ENCODE peak calls at places on chromosomes 5 and 9, in four cellular contexts. One of them, this sample, is unnamed.
A peak's percentile ranks its signal among the peaks of the same experiment; 100 is the strongest.

GRCh38 chr9:76456202-76456926 is 2.6 kb upstream of the GCNT1 start:
- DNase-seq in MM.1S: peak; percentile 71
- DNase-seq in HCT116: no peak
- DNase-seq in lower leg skin: no peak
- DNase-seq in this sample: peak; percentile 47

GRCh38 chr5:94830520-94830919 is 212.1 kb downstream of the SLF1 start:
- DNase-seq in MM.1S: peak; percentile 13
- DNase-seq in HCT116: peak; percentile 8
- DNase-seq in lower leg skin: no peak
- DNase-seq in this sample: no peak

GRCh38 chr9:38208206-38208901 is 139.3 kb upstream of the SHB start:
- DNase-seq in MM.1S: no peak
- DNase-seq in HCT116: no peak
- DNase-seq in lower leg skin: no peak
- DNase-seq in this sample: no peak

GRCh38 chr9:22446589-22446949 is at the start of gene DMRTA1:
- DNase-seq in MM.1S: peak; percentile 77
- DNase-seq in HCT116: no peak
- DNase-seq in lower leg skin: peak; percentile 95
- DNase-seq in this sample: peak; percentile 77

GRCh38 chr5:138103321-138103637 is 19.4 kb downstream of the WNT8A start:
- DNase-seq in MM.1S: no peak
- DNase-seq in HCT116: no peak
- DNase-seq in lower leg skin: peak; percentile 70
- DNase-seq in this sample: no peak

GRCh38 chr9:5698004-5698403 is 69.1 kb downstream of the RIC1 start:
- DNase-seq in MM.1S: no peak
- DNase-seq in HCT116: no peak
- DNase-seq in lower leg skin: no peak
- DNase-seq in this sample: no peak

GRCh38 chr9:135184158-135184557 is 96.7 kb downstream of the OLFM1 start:
- DNase-seq in MM.1S: no peak
- DNase-seq in HCT116: no peak
- DNase-seq in lower leg skin: no peak
- DNase-seq in this sample: no peak

GRCh38 chr5:145830594-145830993 is 4.5 kb downstream of the PRELID2 start:
- DNase-seq in MM.1S: no peak
- DNase-seq in HCT116: no peak
- DNase-seq in lower leg skin: no peak
- DNase-seq in this sample: no peak

GRCh38 chr5:148856009-148856367 is 29.6 kb downstream of the ADRB2 start:
- DNase-seq in MM.1S: no peak
- DNase-seq in HCT116: no peak
- DNase-seq in lower leg skin: no peak
- DNase-seq in this sample: no peak

GRCh38 chr5:127369772-127370171 is 79.2 kb downstream of the MEGF10 start:
- DNase-seq in MM.1S: no peak
- DNase-seq in HCT116: no peak
- DNase-seq in lower leg skin: no peak
- DNase-seq in this sample: no peak

GRCh38 chr9:87567566-87567965 is 69.9 kb downstream of the DAPK1 start:
- DNase-seq in MM.1S: no peak
- DNase-seq in HCT116: no peak
- DNase-seq in lower leg skin: no peak
- DNase-seq in this sample: no peak

GRCh38 chr9:114898741-114899140 is 31.6 kb downstream of the TNFSF8 start:
- DNase-seq in MM.1S: peak; percentile 96
- DNase-seq in HCT116: no peak
- DNase-seq in lower leg skin: peak; percentile 88
- DNase-seq in this sample: no peak

GRCh38 chr9:125428060-125428481 is 166.4 kb downstream of the GAPVD1 start:
- DNase-seq in MM.1S: peak; percentile 7
- DNase-seq in HCT116: peak; percentile 28
- DNase-seq in lower leg skin: no peak
- DNase-seq in this sample: no peak

GRCh38 chr5:14870347-14871083 is 1.1 kb downstream of the ANKH start:
- DNase-seq in MM.1S: peak; percentile 77
- DNase-seq in HCT116: no peak
- DNase-seq in lower leg skin: peak; percentile 88
- DNase-seq in this sample: no peak

GRCh38 chr9:20015427-20015931 is 226.6 kb upstream of the SLC24A2 start:
- DNase-seq in MM.1S: no peak
- DNase-seq in HCT116: no peak
- DNase-seq in lower leg skin: no peak
- DNase-seq in this sample: no peak

DNA sequence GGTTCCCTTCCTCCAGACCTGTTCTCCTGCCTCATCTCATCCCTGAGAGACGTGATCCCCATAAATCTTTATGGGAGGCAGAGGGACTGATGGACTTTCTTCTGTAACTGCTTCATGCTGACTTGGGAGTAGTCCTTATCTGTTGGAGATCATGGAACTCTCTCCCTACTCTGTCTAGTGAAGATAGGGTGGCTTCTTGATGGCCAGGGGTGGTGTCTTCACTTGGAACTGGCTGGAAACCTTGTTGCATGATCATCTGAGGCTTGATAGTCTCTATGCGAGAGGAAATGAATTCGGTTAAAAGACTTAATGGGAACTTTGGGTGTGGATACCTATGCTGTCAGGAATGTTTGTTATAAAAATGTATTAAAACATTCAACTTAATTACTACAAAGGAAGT is 7.2 kb upstream of the GM2A start:
- DNase-seq in MM.1S: no peak
- DNase-seq in HCT116: no peak
- DNase-seq in lower leg skin: no peak
- DNase-seq in this sample: no peak
- TF ChIP-seq CTCF in MM.1S: no peak
- TF ChIP-seq CTCF in HCT116: no peak
- TF ChIP-seq CTCF in lower leg skin: no peak
- TF ChIP-seq CTCF in this sample: no peak

GRCh38 chr5:173920024-173920753 is 32.0 kb downstream of the CPEB4 start:
- DNase-seq in MM.1S: no peak
- DNase-seq in HCT116: no peak
- DNase-seq in lower leg skin: no peak
- DNase-seq in this sample: no peak

GRCh38 chr5:173916233-173916632 is 28.1 kb downstream of the CPEB4 start:
- DNase-seq in MM.1S: peak; percentile 33
- DNase-seq in HCT116: no peak
- DNase-seq in lower leg skin: no peak
- DNase-seq in this sample: no peak

GRCh38 chr5:173915310-173916005 is 27.3 kb downstream of the CPEB4 start:
- DNase-seq in MM.1S: peak; percentile 23
- DNase-seq in HCT116: no peak
- DNase-seq in lower leg skin: no peak
- DNase-seq in this sample: no peak

GRCh38 chr5:173919443-173919842 is 31.3 kb downstream of the CPEB4 start:
- DNase-seq in MM.1S: no peak
- DNase-seq in HCT116: no peak
- DNase-seq in lower leg skin: no peak
- DNase-seq in this sample: no peak

GRCh38 chr5:173917788-173918786 is 29.9 kb downstream of the CPEB4 start:
- DNase-seq in MM.1S: no peak
- DNase-seq in HCT116: peak; percentile 83
- DNase-seq in lower leg skin: no peak
- DNase-seq in this sample: no peak
- TF ChIP-seq CTCF in MM.1S: no peak
- TF ChIP-seq CTCF in HCT116: no peak
- TF ChIP-seq CTCF in lower leg skin: no peak
- TF ChIP-seq CTCF in this sample: no peak

DNA sequence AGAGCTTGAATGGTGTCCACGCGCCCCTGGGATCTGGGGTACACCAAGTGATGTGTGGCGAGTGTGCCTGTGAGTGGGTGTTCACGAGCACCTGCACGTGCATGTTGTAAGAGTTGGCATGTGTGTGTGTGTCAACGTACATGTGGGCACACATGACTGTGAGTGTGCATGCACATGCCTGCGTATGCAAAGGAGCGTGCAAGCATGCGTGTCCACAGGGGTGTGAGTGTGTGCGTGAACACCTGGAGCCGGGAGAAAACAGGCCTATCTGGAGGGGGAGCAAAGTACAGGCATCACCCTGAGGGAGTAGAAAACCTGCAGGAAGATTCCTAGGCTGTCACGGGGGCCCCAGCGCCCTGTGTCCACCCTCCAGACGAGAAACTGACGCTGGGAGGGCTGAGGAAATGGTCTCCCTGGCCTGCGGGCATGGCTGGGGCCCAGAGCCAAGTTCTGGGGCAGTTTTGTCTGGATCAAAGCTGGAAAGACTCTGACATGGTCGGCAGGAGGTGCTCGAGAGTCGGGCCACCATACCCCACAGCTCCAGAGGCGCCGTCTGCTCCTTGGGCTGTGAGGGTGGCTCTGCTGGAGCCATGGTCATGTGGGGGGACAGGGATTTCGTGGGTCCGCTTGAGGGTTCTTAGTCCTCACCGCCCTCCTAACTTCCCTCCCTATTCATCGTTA is 31.8 kb downstream of the PTGES start:
- DNase-seq in MM.1S: no peak
- DNase-seq in HCT116: no peak
- DNase-seq in lower leg skin: no peak
- DNase-seq in this sample: no peak
- TF ChIP-seq CTCF in MM.1S: peak; percentile 23
- TF ChIP-seq CTCF in HCT116: no peak
- TF ChIP-seq CTCF in lower leg skin: no peak
- TF ChIP-seq CTCF in this sample: no peak

GRCh38 chr5:173451031-173451430 is 122.8 kb upstream of the STC2 start:
- DNase-seq in MM.1S: no peak
- DNase-seq in HCT116: peak; percentile 60
- DNase-seq in lower leg skin: no peak
- DNase-seq in this sample: no peak
- TF ChIP-seq CTCF in MM.1S: peak; percentile 55
- TF ChIP-seq CTCF in HCT116: peak; percentile 79
- TF ChIP-seq CTCF in lower leg skin: no peak
- TF ChIP-seq CTCF in this sample: peak; percentile 21

GRCh38 chr5:154967419-154968024 is 26.6 kb downstream of the MRPL22 start:
- DNase-seq in MM.1S: no peak
- DNase-seq in HCT116: no peak
- DNase-seq in lower leg skin: no peak
- DNase-seq in this sample: no peak
- TF ChIP-seq CTCF in MM.1S: peak; percentile 54
- TF ChIP-seq CTCF in HCT116: peak; percentile 69
- TF ChIP-seq CTCF in lower leg skin: no peak
- TF ChIP-seq CTCF in this sample: peak; percentile 53

This sample was measured in mesothelial cell of epicardium.